ENCODE peak calls at places on chromosomes 13 and 19, in ten cellular contexts. F is thyroid gland, Q is ovary, H is esophagus squamous epithelium, P is heart left ventricle, D is tibial nerve, W is uterus, S is NB4, B is stomach, C is H1. V is an unnamed sample.

GRCh38 chr19:6735181-6735891 is 2.0 kb downstream of the GPR108 start:
- DNase-seq in F (no peak), Q (no peak), H (no peak), P (no peak), D (no peak), W (no peak), S (no peak), B (no peak), C (no peak), V (no peak)

GRCh38 chr13:23357349-23357748 is 76.2 kb downstream of the SACS start:
- DNase-seq in F (no peak), Q (no peak), H (no peak), P (no peak), D (no peak), W (no peak), S (no peak), B (no peak), C (no peak), V (no peak)

GRCh38 chr13:79725841-79726240 is 244.9 kb downstream of the NDFIP2 start:
- DNase-seq in F (no peak), Q (no peak), H (no peak), P (no peak), D (no peak), W (no peak), S (no peak), B (no peak), C (no peak), V (no peak)

GRCh38 chr13:69331245-69331644 is 776.4 kb upstream of the ATXN8OS start:
- DNase-seq in F (no peak), Q (no peak), H (no peak), P (no peak), D (no peak), W (no peak), S (no peak), B (no peak), C (no peak), V (no peak)

GRCh38 chr13:110756268-110756667 is 42.8 kb downstream of the ING1 start:
- DNase-seq in F (no peak), Q (no peak), H (no peak), P (no peak), D (no peak), W (no peak), S (no peak), B (no peak), C (peak), V (no peak)

GRCh38 chr13:92843549-92843948 is 383.1 kb upstream of the GPC6 start:
- DNase-seq in F (no peak), Q (no peak), H (no peak), P (no peak), D (no peak), W (no peak), S (no peak), B (no peak), C (no peak), V (no peak)

GRCh38 chr13:109412232-109412935 is 374.0 kb downstream of the IRS2 start:
- DNase-seq in F (peak), Q (peak), H (no peak), P (peak), D (no peak), W (peak), S (peak), B (peak), C (peak), V (peak)

GRCh38 chr19:8545743-8546142 is 31.5 kb downstream of the MYO1F start:
- DNase-seq in F (no peak), Q (no peak), H (no peak), P (no peak), D (no peak), W (no peak), S (no peak), B (no peak), C (no peak), V (no peak)

GRCh38 chr19:18650048-18650435 is 13.2 kb downstream of the KLHL26 start:
- DNase-seq in F (no peak), Q (peak), H (no peak), P (peak), D (peak), W (peak), S (no peak), B (no peak), C (no peak), V (no peak)

GRCh38 chr13:48730971-48731658 is 77.4 kb downstream of the CYSLTR2 start:
- DNase-seq in F (no peak), Q (no peak), H (no peak), P (no peak), D (no peak), W (no peak), S (peak), B (no peak), C (no peak), V (no peak)

GRCh38 chr13:35744144-35744543 is 267.7 kb upstream of the MAB21L1 start:
- DNase-seq in F (no peak), Q (no peak), H (no peak), P (no peak), D (no peak), W (no peak), S (no peak), B (no peak), C (no peak), V (no peak)

GRCh38 chr19:7216373-7216902 is 77.8 kb downstream of the INSR start:
- DNase-seq in F (no peak), Q (no peak), H (no peak), P (no peak), D (no peak), W (no peak), S (no peak), B (no peak), C (no peak), V (no peak)

GRCh38 chr19:48102870-48103751 is 7.5 kb downstream of the PLA2G4C start:
- DNase-seq in F (no peak), Q (no peak), H (no peak), P (no peak), D (no peak), W (no peak), S (peak), B (no peak), C (no peak), V (peak)

GRCh38 chr13:102484329-102484728 is 82.5 kb upstream of the FGF14 start:
- DNase-seq in F (no peak), Q (no peak), H (no peak), P (no peak), D (no peak), W (no peak), S (peak), B (no peak), C (no peak), V (no peak)
- TF ChIP-seq CTCF in F (no peak), Q (no peak), H (no peak), P (no peak), D (no peak), W (no peak), S (no peak), B (no peak), C (no peak), V (no peak)

DNA sequence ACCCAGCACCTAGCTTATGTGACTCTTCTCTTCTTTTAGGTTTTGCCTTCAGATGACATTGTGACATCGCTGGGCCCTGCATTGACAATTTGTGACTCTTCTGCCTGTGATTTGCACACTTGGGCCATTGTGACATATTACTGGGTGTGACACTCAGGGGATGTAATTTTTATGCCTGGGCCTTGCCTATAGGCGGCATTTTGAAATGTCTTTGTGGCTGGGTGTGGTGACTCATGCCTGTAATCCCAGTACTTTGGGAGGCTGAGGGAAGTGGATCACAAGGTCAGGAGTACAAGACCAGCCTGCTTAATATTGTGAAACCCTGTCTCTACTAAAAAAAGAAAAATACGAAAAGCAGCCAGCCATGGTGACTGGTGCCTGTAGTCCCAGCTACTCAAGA is 28.4 kb upstream of the ZNF681 start:
- DNase-seq in F (no peak), Q (no peak), H (no peak), P (no peak), D (no peak), W (no peak), S (peak), B (no peak), C (no peak), V (peak)
- TF ChIP-seq POLR2A in F (no peak), Q (no peak), H (no peak), P (no peak), D (no peak), W (no peak), S (no peak), B (no peak), C (no peak), V (no peak)

DNA sequence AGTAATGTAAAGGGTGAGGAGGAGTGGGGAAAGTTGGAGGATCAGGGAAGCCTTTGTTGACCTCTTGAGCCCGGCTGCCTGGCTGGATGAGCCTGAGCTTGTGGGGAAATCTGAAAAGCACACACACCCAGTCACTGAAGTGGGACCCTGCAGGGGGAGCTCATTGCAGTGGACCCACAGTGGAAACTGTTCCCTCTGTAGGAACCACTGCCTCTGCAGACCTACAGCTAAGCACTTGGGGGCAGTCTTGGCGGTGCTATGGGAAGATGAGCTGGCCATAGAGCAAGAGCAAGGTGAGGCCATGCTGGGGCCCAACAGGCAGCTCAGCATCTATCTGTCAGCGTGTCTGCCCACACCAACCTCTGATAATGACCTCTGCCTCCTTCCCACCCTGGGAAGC is 294.8 kb downstream of the TSHZ3 start:
- DNase-seq in F (peak), Q (no peak), H (no peak), P (peak), D (no peak), W (no peak), S (peak), B (peak), C (peak), V (peak)
- TF ChIP-seq CTCF in F (peak), Q (no peak), H (no peak), P (peak), D (no peak), W (no peak), S (peak), B (no peak), C (peak), V (peak)

GRCh38 chr19:58468216-58468839 is 1.4 kb downstream of the ZNF324 start:
- DNase-seq in F (no peak), Q (no peak), H (no peak), P (no peak), D (no peak), W (no peak), S (peak), B (no peak), C (no peak), V (no peak)

GRCh38 chr19:58466089-58466759 is 656 bp upstream of the ZNF324 start:
- DNase-seq in F (no peak), Q (no peak), H (no peak), P (no peak), D (no peak), W (no peak), S (no peak), B (no peak), C (no peak), V (no peak)

GRCh38 chr19:58471736-58472135 is 4.4 kb upstream of the ZNF446 start:
- DNase-seq in F (no peak), Q (no peak), H (no peak), P (no peak), D (no peak), W (no peak), S (no peak), B (no peak), C (no peak), V (no peak)

GRCh38 chr19:58469241-58470013 is 2.5 kb downstream of the ZNF324 start:
- DNase-seq in F (no peak), Q (no peak), H (no peak), P (no peak), D (no peak), W (no peak), S (no peak), B (no peak), C (no peak), V (no peak)

DNA sequence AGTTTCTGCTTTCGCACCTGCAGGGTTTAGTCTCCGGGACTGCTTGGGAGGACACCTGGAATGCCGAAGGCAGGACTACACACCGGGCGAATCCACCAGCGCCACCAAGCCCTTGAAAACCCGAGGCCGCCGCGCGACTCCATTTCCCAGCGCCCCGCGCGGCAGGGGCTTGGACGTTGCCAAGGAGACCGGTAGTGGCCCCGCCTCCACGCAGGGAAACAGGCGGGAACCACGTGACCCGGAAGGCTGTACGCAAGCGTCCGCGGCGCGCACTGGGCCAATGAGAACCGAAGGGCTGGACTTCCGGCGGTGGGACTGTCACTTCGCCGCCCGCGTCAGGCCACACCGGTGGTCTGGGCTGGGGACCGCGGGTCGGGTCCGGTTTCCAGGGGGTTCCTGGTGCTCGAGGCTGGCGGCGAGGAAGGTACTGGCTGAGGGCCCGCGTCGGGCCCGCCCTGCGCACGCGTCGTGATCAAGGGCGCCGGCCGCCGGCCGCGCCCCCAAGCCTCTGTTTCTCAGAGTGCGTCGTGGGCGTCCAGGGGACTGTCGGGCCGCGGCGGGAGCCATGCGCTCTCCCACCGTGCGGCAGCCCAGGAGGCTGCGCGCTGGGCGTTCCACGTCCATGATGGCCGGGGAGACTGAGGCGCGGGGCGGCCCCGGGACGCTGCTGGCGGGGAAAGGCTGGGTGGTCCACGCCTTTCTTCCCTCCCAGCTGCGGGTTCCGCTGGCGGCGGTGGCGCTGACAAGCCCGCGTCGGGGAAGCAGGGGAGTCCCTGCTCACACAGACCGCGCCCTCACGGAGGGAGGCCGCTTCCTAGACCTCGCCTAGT is at the start of gene ZNF324:
- DNase-seq in F (peak), Q (peak), H (peak), P (peak), D (peak), W (peak), S (peak), B (peak), C (peak), V (peak)
- TF ChIP-seq POLR2A in F (peak), Q (peak), H (peak), P (peak), D (peak), W (peak), S (peak), B (no peak), C (no peak), V (peak)

GRCh38 chr19:42423462-42424344 is 3.5 kb downstream of the LIPE start:
- DNase-seq in F (peak), Q (peak), H (peak), P (peak), D (peak), W (peak), S (no peak), B (peak), C (no peak), V (peak)
- TF ChIP-seq CTCF in F (no peak), Q (no peak), H (no peak), P (no peak), D (peak), W (no peak), S (no peak), B (no peak), C (no peak), V (no peak)